ENCODE peak calls at places on chromosome 13, in nine cellular contexts. N is ascending aorta, A is H1, Y is neural progenitor cell, M is right lobe of liver, D is IMR-90, Q is osteoblast, V is cardiac muscle cell, R is AG04450. I is an unnamed sample.

GRCh38 chr13:44437356-44438233 is 64.0 kb downstream of the SERP2 start:
- DNase-seq in N (no peak), A (no peak), Y (peak), M (no peak), D (peak), Q (no peak), V (peak), R (no peak), I (no peak)

GRCh38 chr13:26061947-26062346 is 10.1 kb upstream of the SHISA2 start:
- DNase-seq in N (no peak), A (no peak), Y (no peak), M (no peak), D (peak), Q (peak), V (peak), R (peak), I (peak)

GRCh38 chr13:80873589-80873988 is 532.7 kb upstream of the SPRY2 start:
- DNase-seq in N (no peak), A (no peak), Y (no peak), M (no peak), D (no peak), Q (no peak), V (no peak), R (no peak), I (no peak)

GRCh38 chr13:74110053-74110452 is 24.2 kb downstream of the KLF12 start:
- DNase-seq in N (no peak), A (no peak), Y (no peak), M (no peak), D (no peak), Q (no peak), V (no peak), R (no peak), I (no peak)

GRCh38 chr13:45367358-45367757 is 26.4 kb upstream of the TPT1 start:
- DNase-seq in N (peak), A (no peak), Y (no peak), M (peak), D (peak), Q (peak), V (peak), R (peak), I (peak)

GRCh38 chr13:39159393-39159792 is 121.1 kb downstream of the NHLRC3 start:
- DNase-seq in N (no peak), A (no peak), Y (no peak), M (no peak), D (no peak), Q (no peak), V (no peak), R (no peak), I (no peak)

GRCh38 chr13:109154546-109154945 is 525.1 kb downstream of the MYO16 start:
- DNase-seq in N (no peak), A (no peak), Y (no peak), M (no peak), D (no peak), Q (no peak), V (no peak), R (no peak), I (no peak)

GRCh38 chr13:44371421-44371820 is 2.2 kb upstream of the SERP2 start:
- DNase-seq in N (no peak), A (no peak), Y (no peak), M (no peak), D (no peak), Q (no peak), V (no peak), R (no peak), I (no peak)

GRCh38 chr13:40631605-40632004 is 34.8 kb downstream of the FOXO1 start:
- DNase-seq in N (no peak), A (no peak), Y (no peak), M (no peak), D (no peak), Q (no peak), V (no peak), R (no peak), I (no peak)

GRCh38 chr13:26255717-26256277 is 1.9 kb downstream of the CDK8 start:
- DNase-seq in N (no peak), A (no peak), Y (no peak), M (no peak), D (peak), Q (no peak), V (peak), R (no peak), I (no peak)

GRCh38 chr13:110197041-110197440 is 109.9 kb downstream of the COL4A1 start:
- DNase-seq in N (no peak), A (no peak), Y (no peak), M (no peak), D (peak), Q (no peak), V (peak), R (no peak), I (no peak)

GRCh38 chr13:20326276-20326675 is 94.2 kb upstream of the GJB6 start:
- DNase-seq in N (no peak), A (no peak), Y (no peak), M (no peak), D (no peak), Q (no peak), V (no peak), R (no peak), I (no peak)

GRCh38 chr13:60584976-60585375 is 188.0 kb downstream of the TDRD3 start:
- DNase-seq in N (no peak), A (peak), Y (peak), M (no peak), D (no peak), Q (no peak), V (peak), R (no peak), I (peak)

GRCh38 chr13:91922969-91923592 is 524.7 kb downstream of the GPC5 start:
- DNase-seq in N (no peak), A (no peak), Y (peak), M (no peak), D (no peak), Q (peak), V (peak), R (no peak), I (no peak)
- TF ChIP-seq CTCF in N (no peak), A (peak), Y (peak), M (no peak), D (no peak), Q (no peak), V (peak), R (no peak), I (peak)

GRCh38 chr13:107205318-107206112 is 637.6 kb upstream of the ARGLU1 start:
- DNase-seq in N (no peak), A (peak), Y (peak), M (peak), D (peak), Q (peak), V (peak), R (peak), I (peak)
- H3K4me3 ChIP-seq in N (no peak), A (no peak), Y (no peak), M (no peak), D (no peak), Q (no peak), V (no peak), R (no peak), I (no peak)

GRCh38 chr13:27918918-27919255 is 913 bp upstream of the PDX1 start:
- DNase-seq in N (no peak), A (peak), Y (no peak), M (no peak), D (no peak), Q (peak), V (no peak), R (no peak), I (no peak)
- H3K27ac ChIP-seq in N (no peak), A (no peak), Y (no peak), M (no peak), D (no peak), Q (no peak), V (no peak), R (no peak), I (no peak)

DNA sequence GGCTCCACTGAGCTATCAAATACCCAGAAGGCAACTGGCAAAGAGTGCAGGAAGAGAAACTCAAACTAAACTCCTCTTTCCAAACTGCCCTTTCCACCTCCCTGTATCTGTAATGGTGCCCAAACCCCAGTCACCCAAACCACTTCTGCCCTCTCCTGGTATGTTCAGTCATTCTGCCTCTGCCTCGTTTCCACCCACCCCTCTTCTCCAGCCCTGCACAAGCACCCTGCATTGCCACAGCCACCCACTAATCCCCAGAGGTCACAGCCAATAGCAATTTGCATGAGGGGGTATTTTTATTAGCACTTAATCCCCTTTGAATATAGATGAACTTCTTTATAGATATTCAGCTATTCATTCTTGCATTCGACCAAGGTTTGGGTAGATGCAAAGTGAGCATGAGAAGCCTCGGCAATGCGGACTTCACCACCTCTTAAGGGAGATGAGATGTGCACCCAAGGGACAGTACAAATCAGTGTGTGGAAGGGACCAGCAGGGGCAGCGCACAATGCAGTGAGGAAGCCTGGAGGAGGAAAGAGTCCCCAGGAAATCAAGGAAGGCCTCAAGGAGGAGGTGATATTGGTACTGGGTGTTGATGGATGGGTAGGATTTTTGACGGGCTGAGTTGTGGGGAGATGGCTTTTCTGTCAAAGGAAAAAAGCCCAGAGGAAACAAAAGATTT is 12.4 kb downstream of the TMEM272 start:
- DNase-seq in N (no peak), A (no peak), Y (peak), M (no peak), D (peak), Q (peak), V (peak), R (no peak), I (no peak)
- TF ChIP-seq CTCF in N (peak), A (peak), Y (peak), M (peak), D (peak), Q (peak), V (peak), R (peak), I (peak)

DNA sequence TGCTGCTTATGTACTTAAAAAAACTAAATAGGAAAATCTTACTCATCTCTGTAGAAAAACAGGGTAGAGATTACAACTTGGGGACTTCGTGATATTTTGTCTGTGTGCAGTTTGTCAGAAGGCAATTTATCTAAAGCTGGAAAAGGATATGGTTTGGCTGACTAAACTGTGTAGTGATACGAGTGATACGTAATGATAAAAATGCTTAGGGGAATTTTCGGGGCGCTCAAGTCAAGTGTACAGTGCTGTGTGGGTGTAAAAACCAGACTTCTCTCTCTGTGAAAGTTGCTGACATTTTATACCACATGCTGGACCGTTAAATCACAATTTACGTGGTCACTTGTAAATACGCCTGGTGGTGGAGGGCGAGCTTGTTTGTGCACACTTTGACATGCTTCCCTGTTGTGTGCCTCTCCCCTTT is 221.7 kb downstream of the KCNRG start:
- DNase-seq in N (no peak), A (no peak), Y (no peak), M (no peak), D (peak), Q (peak), V (peak), R (no peak), I (peak)
- H3K4me3 ChIP-seq in N (no peak), A (no peak), Y (no peak), M (no peak), D (no peak), Q (peak), V (no peak), R (no peak), I (no peak)